ENCODE peak calls at places on chromosomes 4 and X, in eight cellular contexts. M is left lung; L is lung; E is MM.1S; D is thoracic aorta; Q is cardiac fibroblast; P is CD8-positive, alpha-beta T cell; G is CD4-positive, alpha-beta memory T cell. S is an unnamed sample.
A peak's percentile ranks its signal among the peaks of the same experiment; 100 is the strongest.

GRCh38 chrX:123320622-123321021 is 136.5 kb downstream of the GRIA3 start:
- DNase-seq in M (peak; percentile 32), L (no peak), E (no peak), D (no peak), Q (no peak), P (no peak), G (no peak), S (no peak)

GRCh38 chr4:112923514-112923913 is 125.9 kb upstream of the ANK2 start:
- DNase-seq in M (no peak), L (no peak), E (no peak), D (no peak), Q (no peak), P (no peak), G (no peak), S (no peak)

GRCh38 chr4:39544580-39545315 is 17.5 kb upstream of the UGDH start:
- DNase-seq in M (no peak), L (no peak), E (no peak), D (no peak), Q (no peak), P (no peak), G (no peak), S (no peak)

GRCh38 chr4:2352729-2353221 is 65.7 kb downstream of the ZFYVE28 start:
- DNase-seq in M (no peak), L (no peak), E (no peak), D (no peak), Q (no peak), P (no peak), G (no peak), S (no peak)

GRCh38 chrX:56751071-56751470 is 22.0 kb downstream of the NBDY start:
- DNase-seq in M (no peak), L (no peak), E (no peak), D (no peak), Q (no peak), P (no peak), G (no peak), S (no peak)

GRCh38 chr4:39635023-39635422 is 3.6 kb downstream of the SMIM14 start:
- DNase-seq in M (peak; percentile 52), L (peak; percentile 63), E (no peak), D (no peak), Q (no peak), P (no peak), G (no peak), S (no peak)

GRCh38 chrX:103356023-103356798 is at the start of gene TCEAL9:
- DNase-seq in M (peak; percentile 70), L (peak; percentile 52), E (no peak), D (no peak), Q (peak; percentile 91), P (peak; percentile 10), G (no peak), S (no peak)

GRCh38 chr4:175346381-175346780 is 428.2 kb downstream of the ADAM29 start:
- DNase-seq in M (no peak), L (no peak), E (no peak), D (no peak), Q (peak; percentile 3), P (no peak), G (no peak), S (no peak)

GRCh38 chr4:138686078-138686477 is 329.5 kb upstream of the NOCT start:
- DNase-seq in M (no peak), L (no peak), E (no peak), D (no peak), Q (no peak), P (no peak), G (no peak), S (no peak)

GRCh38 chrX:16278927-16279326 is 111.6 kb downstream of the MAGEB17 start:
- DNase-seq in M (no peak), L (no peak), E (no peak), D (no peak), Q (no peak), P (no peak), G (no peak), S (no peak)

GRCh38 chr4:120718979-120719566 is 203.5 kb downstream of the PRDM5 start:
- DNase-seq in M (no peak), L (no peak), E (peak; percentile 87), D (no peak), Q (peak; percentile 68), P (no peak), G (peak; percentile 7), S (no peak)

GRCh38 chrX:150902434-150903109 is 4.1 kb upstream of the CD99L2 start:
- DNase-seq in M (no peak), L (no peak), E (no peak), D (no peak), Q (no peak), P (no peak), G (no peak), S (no peak)

GRCh38 chrX:134764202-134764785 is 106.0 kb upstream of the PLAC1 start:
- DNase-seq in M (no peak), L (no peak), E (peak; percentile 63), D (no peak), Q (no peak), P (no peak), G (peak; percentile 10), S (no peak)

GRCh38 chr4:15400911-15401671 is 26.7 kb upstream of the C1QTNF7 start:
- DNase-seq in M (peak; percentile 82), L (peak; percentile 74), E (peak; percentile 75), D (peak; percentile 61), Q (peak; percentile 94), P (peak; percentile 33), G (peak; percentile 30), S (no peak)

GRCh38 chr4:15400276-15400675 is 27.6 kb upstream of the C1QTNF7 start:
- DNase-seq in M (no peak), L (no peak), E (no peak), D (no peak), Q (no peak), P (no peak), G (no peak), S (no peak)

GRCh38 chr4:15402974-15403373 is 24.9 kb upstream of the C1QTNF7 start:
- DNase-seq in M (no peak), L (no peak), E (no peak), D (no peak), Q (no peak), P (no peak), G (no peak), S (no peak)

GRCh38 chr4:15405069-15405468 is 22.8 kb upstream of the C1QTNF7 start:
- DNase-seq in M (no peak), L (no peak), E (no peak), D (no peak), Q (no peak), P (no peak), G (no peak), S (no peak)

GRCh38 chr4:15402146-15402545 is 25.7 kb upstream of the C1QTNF7 start:
- DNase-seq in M (no peak), L (no peak), E (no peak), D (no peak), Q (peak; percentile 57), P (no peak), G (no peak), S (no peak)
- H3K4me3 ChIP-seq in M (no peak overlapping the region), L (no peak overlapping the region), E (no peak overlapping the region), D (peak overlapping the region; percentile 3), Q (no peak overlapping the region), P (no peak overlapping the region), G (no peak overlapping the region), S (no peak overlapping the region)

DNA sequence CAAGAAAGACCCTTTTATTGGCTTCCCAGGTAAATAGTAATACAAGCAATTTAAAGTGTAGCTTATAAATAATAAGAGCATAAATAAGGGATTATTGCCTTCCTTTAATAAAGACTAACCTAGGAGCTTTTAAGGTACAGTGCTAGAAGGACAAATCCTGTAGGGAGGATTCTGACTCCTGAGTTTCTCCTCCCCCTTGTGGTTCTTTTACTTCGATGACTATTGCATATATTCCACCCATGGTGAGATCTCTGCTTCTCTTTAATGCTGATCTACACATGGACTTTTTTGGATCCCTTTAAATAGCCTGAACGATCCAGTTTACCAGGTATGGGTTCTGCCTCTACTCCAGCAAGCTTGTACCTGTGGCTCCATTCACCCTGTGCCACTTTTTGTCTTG is 2.5 kb downstream of the GALNT7 start:
- DNase-seq in M (no peak), L (no peak), E (no peak), D (no peak), Q (peak; percentile 42), P (no peak), G (no peak), S (no peak)
- H3K4me3 ChIP-seq in M (no peak overlapping the region), L (no peak overlapping the region), E (no peak overlapping the region), D (no peak overlapping the region), Q (no peak overlapping the region), P (no peak overlapping the region), G (no peak overlapping the region), S (no peak overlapping the region)

DNA sequence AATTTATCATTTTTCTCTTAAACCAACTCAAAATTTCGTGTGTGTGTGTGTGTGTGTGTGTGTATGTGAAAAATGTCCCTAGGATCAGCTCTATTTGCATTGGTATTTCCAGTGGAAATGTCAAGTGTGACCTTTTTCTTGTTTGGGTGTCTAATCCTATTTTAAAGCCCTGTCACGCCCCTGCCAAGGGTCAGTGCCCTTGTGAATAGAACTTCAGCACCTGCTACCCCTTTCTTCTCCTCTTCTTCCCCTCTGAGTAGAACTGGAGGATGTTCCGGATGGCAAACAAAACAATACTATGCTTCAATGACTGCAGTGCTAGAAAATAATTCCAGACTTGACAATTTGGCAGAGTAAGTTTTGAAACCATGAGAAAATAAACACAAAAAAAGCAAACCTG is 67.3 kb downstream of the SPRY1 start:
- DNase-seq in M (no peak), L (no peak), E (no peak), D (no peak), Q (no peak), P (no peak), G (no peak), S (no peak)
- H3K4me3 ChIP-seq in M (no peak overlapping the region), L (no peak overlapping the region), E (no peak overlapping the region), D (no peak overlapping the region), Q (no peak overlapping the region), P (no peak overlapping the region), G (no peak overlapping the region), S (no peak overlapping the region)

GRCh38 chr4:122703868-122704267 is 28.6 kb upstream of the BBS12 start:
- DNase-seq in M (no peak), L (no peak), E (no peak), D (no peak), Q (no peak), P (no peak), G (no peak), S (no peak)
- H3K4me3 ChIP-seq in M (no peak overlapping the region), L (no peak overlapping the region), E (no peak overlapping the region), D (no peak overlapping the region), Q (no peak overlapping the region), P (no peak overlapping the region), G (no peak overlapping the region), S (no peak overlapping the region)

GRCh38 chr4:8872402-8873291 is 1.0 kb upstream of the HMX1 start:
- DNase-seq in M (no peak), L (no peak), E (no peak), D (no peak), Q (no peak), P (no peak), G (no peak), S (no peak)
- H3K4me3 ChIP-seq in M (no peak overlapping the region), L (no peak overlapping the region), E (no peak overlapping the region), D (no peak overlapping the region), Q (no peak overlapping the region), P (no peak overlapping the region), G (no peak overlapping the region), S (no peak overlapping the region)

S was measured in effector memory CD4-positive, alpha-beta T cell.